ENCODE peak calls at places on chromosomes 12 and 14, in eight cellular contexts. T is stomach, K is sigmoid colon, X is K562, M is GM23338, J is prostate gland, E is Panc1, S is HL-60. D is an unnamed sample.

GRCh38 chr12:5076761-5077160 is 33.1 kb downstream of the KCNA5 start:
- DNase-seq in T (no peak), K (peak; percentile 77), X (no peak), M (no peak), J (peak; percentile 44), E (no peak), S (no peak), D (no peak)

GRCh38 chr14:99879401-99880295 is 86.4 kb downstream of the EML1 start:
- DNase-seq in T (no peak), K (no peak), X (no peak), M (no peak), J (no peak), E (no peak), S (no peak), D (no peak)

GRCh38 chr14:89767861-89768268 is 186.7 kb downstream of the EFCAB11 start:
- DNase-seq in T (no peak), K (no peak), X (peak; percentile 6), M (peak; percentile 88), J (no peak), E (peak; percentile 25), S (peak; percentile 70), D (no peak)

GRCh38 chr14:81579115-81579514 is 45.5 kb upstream of the SEL1L start:
- DNase-seq in T (no peak), K (no peak), X (no peak), M (no peak), J (no peak), E (no peak), S (no peak), D (no peak)

GRCh38 chr14:68819260-68819691 is 26.4 kb upstream of the ZFP36L1 start:
- DNase-seq in T (peak; percentile 50), K (peak; percentile 88), X (peak; percentile 49), M (peak; percentile 71), J (no peak), E (no peak), S (no peak), D (no peak)

GRCh38 chr14:52706286-52706685 is 714 bp upstream of the PSMC6 start:
- DNase-seq in T (no peak), K (no peak), X (peak; percentile 82), M (peak; percentile 21), J (no peak), E (no peak), S (peak; percentile 32), D (no peak)

GRCh38 chr14:101458536-101459391 is 102.5 kb upstream of the DIO3 start:
- DNase-seq in T (peak; percentile 17), K (no peak), X (no peak), M (peak; percentile 65), J (no peak), E (no peak), S (no peak), D (no peak)

GRCh38 chr12:101793401-101793800 is 37.4 kb downstream of the GNPTAB start:
- DNase-seq in T (no peak), K (no peak), X (peak; percentile 55), M (no peak), J (no peak), E (peak; percentile 33), S (no peak), D (no peak)

GRCh38 chr12:55068416-55069010 is 48.7 kb downstream of the NEUROD4 start:
- DNase-seq in T (no peak), K (no peak), X (peak; percentile 64), M (peak; percentile 93), J (no peak), E (peak; percentile 35), S (peak; percentile 56), D (no peak)

GRCh38 chr12:76201316-76201715 is 116.8 kb upstream of the NAP1L1 start:
- DNase-seq in T (no peak), K (no peak), X (no peak), M (no peak), J (no peak), E (no peak), S (no peak), D (no peak)

GRCh38 chr12:1851126-1851791 is 30.9 kb downstream of the LRTM2 start:
- DNase-seq in T (no peak), K (no peak), X (no peak), M (no peak), J (no peak), E (no peak), S (no peak), D (no peak)

GRCh38 chr14:50770586-50770985 is 60.4 kb downstream of the NIN start:
- DNase-seq in T (no peak), K (no peak), X (no peak), M (no peak), J (no peak), E (no peak), S (no peak), D (no peak)

GRCh38 chr12:96219700-96220206 is 25.6 kb downstream of the ELK3 start:
- DNase-seq in T (no peak), K (no peak), X (no peak), M (no peak), J (no peak), E (no peak), S (no peak), D (no peak)

GRCh38 chr14:80776657-80777056 is 164.9 kb downstream of the CEP128 start:
- DNase-seq in T (no peak), K (no peak), X (no peak), M (no peak), J (no peak), E (no peak), S (no peak), D (no peak)

GRCh38 chr14:77059276-77059934 is 30.9 kb upstream of the IRF2BPL start:
- DNase-seq in T (peak; percentile 56), K (no peak), X (peak; percentile 77), M (peak; percentile 82), J (no peak), E (no peak), S (peak; percentile 15), D (no peak)

GRCh38 chr12:52216107-52216506 is 16.9 kb upstream of the KRT7 start:
- DNase-seq in T (no peak), K (peak; percentile 34), X (no peak), M (no peak), J (no peak), E (no peak), S (no peak), D (no peak)

GRCh38 chr12:57276935-57277563 is 26.1 kb upstream of the STAC3 start:
- DNase-seq in T (peak; percentile 57), K (no peak), X (peak; percentile 34), M (peak; percentile 75), J (peak; percentile 50), E (no peak), S (peak; percentile 21), D (no peak)

GRCh38 chr12:57273516-57273915 is 22.5 kb upstream of the STAC3 start:
- DNase-seq in T (no peak), K (no peak), X (no peak), M (no peak), J (no peak), E (no peak), S (no peak), D (no peak)

GRCh38 chr12:57270966-57271470 is 20.0 kb upstream of the STAC3 start:
- DNase-seq in T (no peak), K (no peak), X (peak; percentile 49), M (peak; percentile 73), J (no peak), E (no peak), S (no peak), D (no peak)

GRCh38 chr12:57268264-57268663 is 17.3 kb upstream of the STAC3 start:
- DNase-seq in T (no peak), K (no peak), X (no peak), M (no peak), J (no peak), E (no peak), S (peak; percentile 23), D (no peak)

DNA sequence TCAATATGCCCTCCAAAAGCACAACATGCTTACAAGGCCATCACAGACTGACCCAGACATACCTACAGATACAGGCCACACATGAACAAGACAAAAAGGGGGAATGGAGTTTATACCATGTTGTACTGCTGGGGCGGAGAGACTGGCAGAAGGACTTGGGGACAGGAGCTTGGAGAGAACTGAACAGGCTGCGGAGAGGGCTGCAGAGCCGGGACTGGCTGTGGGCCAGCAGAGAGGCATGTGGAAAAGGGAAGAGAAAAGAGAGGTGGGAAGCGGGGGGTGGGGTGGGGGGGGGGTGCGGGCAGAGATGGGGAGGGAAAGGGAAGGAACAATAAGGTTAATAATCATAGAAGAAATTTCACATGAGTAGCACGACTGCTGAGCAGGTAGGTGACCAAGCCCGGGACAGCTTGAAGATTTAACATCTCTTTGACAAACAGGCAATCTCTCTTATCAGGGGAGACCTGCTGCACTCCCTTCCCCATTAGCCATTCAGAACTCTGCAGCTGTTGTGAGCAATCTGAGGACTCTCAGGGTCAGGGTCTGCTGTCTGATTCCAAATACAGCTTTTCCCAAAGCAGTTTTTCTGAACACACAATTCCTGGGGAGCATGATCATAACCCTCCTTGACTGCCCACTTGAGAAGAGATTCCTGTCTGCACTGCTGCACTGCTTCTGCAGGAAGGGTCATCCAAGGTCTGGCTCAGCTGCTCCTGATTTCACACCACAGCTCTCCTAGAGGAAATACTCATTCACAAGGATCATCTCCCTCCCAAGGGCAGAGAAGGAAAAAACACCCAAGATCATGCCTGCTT is 21.6 kb upstream of the STAC3 start:
- DNase-seq in T (no peak), K (no peak), X (peak; percentile 37), M (no peak), J (no peak), E (no peak), S (no peak), D (no peak)
- H3K4me3 ChIP-seq in T (no peak overlapping the region), K (no peak overlapping the region), X (no peak overlapping the region), M (no peak overlapping the region), J (no peak overlapping the region), E (no peak overlapping the region), S (no peak overlapping the region), D (no peak overlapping the region)

GRCh38 chr12:2853626-2854025 is 3.2 kb downstream of the TEX52 start:
- DNase-seq in T (peak; percentile 80), K (peak; percentile 92), X (peak; percentile 80), M (peak; percentile 95), J (peak; percentile 59), E (no peak), S (peak; percentile 15), D (peak; percentile 94)
- TF ChIP-seq POLR2AphosphoS5 in T (no peak), K (peak; percentile 26), X (no peak), M (no peak), J (peak; percentile 15), E (no peak), S (no peak), D (no peak)

GRCh38 chr14:71318097-71318459 is 410.8 kb downstream of the PCNX1 start:
- DNase-seq in T (no peak), K (no peak), X (no peak), M (no peak), J (no peak), E (no peak), S (no peak), D (no peak)
- H3K27ac ChIP-seq in T (no peak overlapping the region), K (no peak overlapping the region), X (no peak overlapping the region), M (no peak overlapping the region), J (no peak overlapping the region), E (no peak overlapping the region), S (no peak overlapping the region), D (no peak overlapping the region)

DNA sequence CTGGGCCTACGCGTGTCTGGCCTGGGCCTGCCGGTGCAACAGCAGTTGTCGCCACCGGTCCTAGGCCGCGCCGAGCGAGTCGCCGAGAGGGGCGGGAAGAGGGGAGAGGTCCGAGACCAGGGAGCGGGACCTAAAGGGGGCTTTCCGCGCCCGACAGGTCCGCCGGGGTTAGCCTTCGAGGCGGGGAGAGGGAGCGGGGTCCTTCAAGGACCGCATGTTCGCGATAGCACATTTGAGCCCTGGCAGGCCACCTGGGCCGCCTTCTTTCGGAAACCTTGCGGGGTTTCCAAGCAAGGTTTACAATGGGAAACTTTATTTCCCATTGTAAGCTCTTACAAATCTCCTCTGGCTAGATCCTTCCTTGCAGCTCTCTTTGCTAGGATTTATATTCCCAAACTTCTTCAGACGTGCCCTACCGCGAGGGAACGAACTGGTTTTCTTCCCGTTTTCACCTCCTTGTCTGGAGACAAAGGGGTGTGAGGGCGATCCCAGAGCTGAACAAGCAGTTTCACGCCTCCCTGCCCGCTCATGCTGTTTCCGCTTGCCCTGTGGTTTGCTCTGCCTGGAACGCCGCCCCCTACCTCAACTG is 6.8 kb downstream of the SIX6 start:
- DNase-seq in T (no peak), K (no peak), X (no peak), M (peak; percentile 78), J (no peak), E (no peak), S (no peak), D (no peak)
- H3K4me3 ChIP-seq in T (peak overlapping the region; percentile 53), K (no peak overlapping the region), X (no peak overlapping the region), M (peak overlapping the region; percentile 71), J (no peak overlapping the region), E (no peak overlapping the region), S (no peak overlapping the region), D (peak overlapping the region; percentile 55)